ENCODE peak calls at places on chromosomes 3 and 15, in five cellular contexts. One of them, this sample, is unnamed.

GRCh38 chr3:52892625-52893311 is 4.6 kb downstream of the STIMATE start:
- DNase-seq in MM.1S: peak
- DNase-seq in OCI-LY7: no peak
- DNase-seq in SK-N-SH: no peak
- DNase-seq in HCT116: no peak
- DNase-seq in this sample: no peak

GRCh38 chr15:58475573-58476524 is 44.1 kb downstream of the LIPC start:
- DNase-seq in MM.1S: no peak
- DNase-seq in OCI-LY7: peak
- DNase-seq in SK-N-SH: no peak
- DNase-seq in HCT116: no peak
- DNase-seq in this sample: peak

GRCh38 chr3:176514297-176514696 is 683.0 kb downstream of the TBL1XR1 start:
- DNase-seq in MM.1S: peak
- DNase-seq in OCI-LY7: peak
- DNase-seq in SK-N-SH: no peak
- DNase-seq in HCT116: peak
- DNase-seq in this sample: peak

GRCh38 chr15:72034351-72034750 is 83.6 kb downstream of the MYO9A start:
- DNase-seq in MM.1S: no peak
- DNase-seq in OCI-LY7: no peak
- DNase-seq in SK-N-SH: no peak
- DNase-seq in HCT116: no peak
- DNase-seq in this sample: no peak

GRCh38 chr15:63421433-63421832 is 39.8 kb upstream of the CA12 start:
- DNase-seq in MM.1S: no peak
- DNase-seq in OCI-LY7: no peak
- DNase-seq in SK-N-SH: no peak
- DNase-seq in HCT116: no peak
- DNase-seq in this sample: no peak

GRCh38 chr3:66723231-66723630 is 222.4 kb upstream of the LRIG1 start:
- DNase-seq in MM.1S: no peak
- DNase-seq in OCI-LY7: no peak
- DNase-seq in SK-N-SH: no peak
- DNase-seq in HCT116: no peak
- DNase-seq in this sample: no peak

GRCh38 chr3:184582583-184582982 is 21.0 kb downstream of the EPHB3 start:
- DNase-seq in MM.1S: no peak
- DNase-seq in OCI-LY7: no peak
- DNase-seq in SK-N-SH: no peak
- DNase-seq in HCT116: no peak
- DNase-seq in this sample: peak

GRCh38 chr3:25474000-25474399 is 45.9 kb downstream of the RARB start:
- DNase-seq in MM.1S: no peak
- DNase-seq in OCI-LY7: no peak
- DNase-seq in SK-N-SH: no peak
- DNase-seq in HCT116: no peak
- DNase-seq in this sample: no peak

GRCh38 chr15:80179025-80179759 is 26.4 kb downstream of the FAH start:
- DNase-seq in MM.1S: no peak
- DNase-seq in OCI-LY7: no peak
- DNase-seq in SK-N-SH: no peak
- DNase-seq in HCT116: no peak
- DNase-seq in this sample: no peak

GRCh38 chr3:158261371-158261991 is 151.6 kb downstream of the RSRC1 start:
- DNase-seq in MM.1S: no peak
- DNase-seq in OCI-LY7: no peak
- DNase-seq in SK-N-SH: no peak
- DNase-seq in HCT116: no peak
- DNase-seq in this sample: peak

GRCh38 chr3:174255454-174255853 is 603.7 kb upstream of the NAALADL2 start:
- DNase-seq in MM.1S: no peak
- DNase-seq in OCI-LY7: no peak
- DNase-seq in SK-N-SH: no peak
- DNase-seq in HCT116: no peak
- DNase-seq in this sample: no peak

GRCh38 chr15:53569756-53570480 is 189.5 kb downstream of the WDR72 start:
- DNase-seq in MM.1S: no peak
- DNase-seq in OCI-LY7: no peak
- DNase-seq in SK-N-SH: no peak
- DNase-seq in HCT116: no peak
- DNase-seq in this sample: no peak

GRCh38 chr15:74778599-74778970 is 3.3 kb upstream of the CSK start:
- DNase-seq in MM.1S: no peak
- DNase-seq in OCI-LY7: no peak
- DNase-seq in SK-N-SH: no peak
- DNase-seq in HCT116: no peak
- DNase-seq in this sample: no peak

GRCh38 chr3:18098960-18099587 is 326.1 kb downstream of the SATB1 start:
- DNase-seq in MM.1S: no peak
- DNase-seq in OCI-LY7: no peak
- DNase-seq in SK-N-SH: no peak
- DNase-seq in HCT116: peak
- DNase-seq in this sample: no peak

GRCh38 chr15:100350434-100351226 is 8.9 kb upstream of the ADAMTS17 start:
- DNase-seq in MM.1S: peak
- DNase-seq in OCI-LY7: no peak
- DNase-seq in SK-N-SH: no peak
- DNase-seq in HCT116: no peak
- DNase-seq in this sample: no peak

GRCh38 chr3:143150979-143151726 is 31.6 kb downstream of the CHST2 start:
- DNase-seq in MM.1S: no peak
- DNase-seq in OCI-LY7: no peak
- DNase-seq in SK-N-SH: no peak
- DNase-seq in HCT116: no peak
- DNase-seq in this sample: no peak

GRCh38 chr3:157333551-157333991 is 103.1 kb upstream of the PTX3 start:
- DNase-seq in MM.1S: no peak
- DNase-seq in OCI-LY7: no peak
- DNase-seq in SK-N-SH: no peak
- DNase-seq in HCT116: no peak
- DNase-seq in this sample: no peak

GRCh38 chr3:193788189-193788946 is 195.4 kb downstream of the OPA1 start:
- DNase-seq in MM.1S: peak
- DNase-seq in OCI-LY7: peak
- DNase-seq in SK-N-SH: peak
- DNase-seq in HCT116: peak
- DNase-seq in this sample: peak

GRCh38 chr3:197224034-197224444 is 74.4 kb downstream of the DLG1 start:
- DNase-seq in MM.1S: peak
- DNase-seq in OCI-LY7: peak
- DNase-seq in SK-N-SH: peak
- DNase-seq in HCT116: peak
- DNase-seq in this sample: peak

GRCh38 chr15:59371458-59372351 is 966 bp downstream of the MYO1E start:
- DNase-seq in MM.1S: no peak
- DNase-seq in OCI-LY7: no peak
- DNase-seq in SK-N-SH: peak
- DNase-seq in HCT116: no peak
- DNase-seq in this sample: peak

GRCh38 chr3:56783644-56784451 is 17.9 kb downstream of the ARHGEF3 start:
- DNase-seq in MM.1S: peak
- DNase-seq in OCI-LY7: peak
- DNase-seq in SK-N-SH: no peak
- DNase-seq in HCT116: no peak
- DNase-seq in this sample: no peak

GRCh38 chr15:45027220-45027619 is 4.2 kb downstream of the SORD start:
- DNase-seq in MM.1S: no peak
- DNase-seq in OCI-LY7: no peak
- DNase-seq in SK-N-SH: peak
- DNase-seq in HCT116: no peak
- DNase-seq in this sample: no peak

GRCh38 chr15:78102741-78103140 is 10.4 kb downstream of the SH2D7 start:
- DNase-seq in MM.1S: no peak
- DNase-seq in OCI-LY7: no peak
- DNase-seq in SK-N-SH: no peak
- DNase-seq in HCT116: no peak
- DNase-seq in this sample: no peak

GRCh38 chr3:17194116-17194515 is 309.4 kb downstream of the PLCL2 start:
- DNase-seq in MM.1S: no peak
- DNase-seq in OCI-LY7: no peak
- DNase-seq in SK-N-SH: no peak
- DNase-seq in HCT116: no peak
- DNase-seq in this sample: no peak

GRCh38 chr3:9887478-9887877 is 2.9 kb upstream of the JAGN1 start:
- DNase-seq in MM.1S: no peak
- DNase-seq in OCI-LY7: no peak
- DNase-seq in SK-N-SH: no peak
- DNase-seq in HCT116: no peak
- DNase-seq in this sample: no peak
- H2AFZ ChIP-seq in MM.1S: no peak
- H2AFZ ChIP-seq in OCI-LY7: no peak
- H2AFZ ChIP-seq in SK-N-SH: no peak
- H2AFZ ChIP-seq in HCT116: no peak
- H2AFZ ChIP-seq in this sample: no peak

GRCh38 chr3:124053871-124054270 is 61.9 kb upstream of the ROPN1 start:
- DNase-seq in MM.1S: peak
- DNase-seq in OCI-LY7: no peak
- DNase-seq in SK-N-SH: no peak
- DNase-seq in HCT116: no peak
- DNase-seq in this sample: no peak

GRCh38 chr3:124051636-124052035 is 59.7 kb upstream of the ROPN1 start:
- DNase-seq in MM.1S: no peak
- DNase-seq in OCI-LY7: no peak
- DNase-seq in SK-N-SH: no peak
- DNase-seq in HCT116: no peak
- DNase-seq in this sample: no peak

GRCh38 chr3:124044961-124045360 is 53.0 kb upstream of the ROPN1 start:
- DNase-seq in MM.1S: no peak
- DNase-seq in OCI-LY7: no peak
- DNase-seq in SK-N-SH: no peak
- DNase-seq in HCT116: no peak
- DNase-seq in this sample: no peak

GRCh38 chr3:124049203-124049748 is 57.4 kb upstream of the ROPN1 start:
- DNase-seq in MM.1S: no peak
- DNase-seq in OCI-LY7: no peak
- DNase-seq in SK-N-SH: no peak
- DNase-seq in HCT116: no peak
- DNase-seq in this sample: no peak
- H3K27ac ChIP-seq in MM.1S: no peak
- H3K27ac ChIP-seq in OCI-LY7: no peak
- H3K27ac ChIP-seq in SK-N-SH: no peak
- H3K27ac ChIP-seq in HCT116: no peak
- H3K27ac ChIP-seq in this sample: no peak

DNA sequence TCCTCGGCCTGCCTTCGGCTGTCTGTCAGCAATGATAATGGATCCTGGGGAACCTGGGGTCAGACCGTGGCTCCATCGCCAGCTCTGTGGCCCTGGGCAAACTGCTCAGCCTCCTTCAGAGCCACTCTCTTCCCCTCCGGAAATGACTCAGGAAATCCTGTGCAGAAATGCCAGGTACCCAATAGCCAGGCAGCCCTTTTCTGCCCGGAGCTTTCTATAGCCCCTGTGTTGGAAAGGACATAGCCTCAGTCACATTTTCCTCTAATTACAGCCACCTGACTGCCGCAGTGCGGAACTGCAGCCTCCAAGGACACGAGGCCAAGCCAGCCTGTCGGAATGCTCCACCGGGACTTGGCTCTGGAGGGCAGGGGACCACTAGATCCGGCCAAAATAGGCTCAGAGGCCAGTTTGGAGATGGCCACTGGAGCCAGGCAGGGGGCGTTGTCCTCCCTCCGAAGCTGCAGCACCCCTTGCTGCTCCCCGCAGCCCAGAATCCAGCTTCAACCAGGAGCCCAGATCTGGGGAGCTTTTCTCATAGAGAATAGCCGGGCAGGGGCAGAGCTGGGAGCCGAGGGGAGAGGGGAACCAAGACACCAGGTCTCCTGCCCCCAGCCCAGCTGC is 11.6 kb upstream of the ZXDC start:
- DNase-seq in MM.1S: peak
- DNase-seq in OCI-LY7: peak
- DNase-seq in SK-N-SH: no peak
- DNase-seq in HCT116: no peak
- DNase-seq in this sample: peak
- TF ChIP-seq EZH2phosphoT487 in MM.1S: no peak
- TF ChIP-seq EZH2phosphoT487 in OCI-LY7: no peak
- TF ChIP-seq EZH2phosphoT487 in SK-N-SH: no peak
- TF ChIP-seq EZH2phosphoT487 in HCT116: no peak
- TF ChIP-seq EZH2phosphoT487 in this sample: no peak

GRCh38 chr3:45783667-45784066 is 12.7 kb downstream of the SLC6A20 start:
- DNase-seq in MM.1S: no peak
- DNase-seq in OCI-LY7: no peak
- DNase-seq in SK-N-SH: no peak
- DNase-seq in HCT116: no peak
- DNase-seq in this sample: no peak
- H2AFZ ChIP-seq in MM.1S: no peak
- H2AFZ ChIP-seq in OCI-LY7: no peak
- H2AFZ ChIP-seq in SK-N-SH: no peak
- H2AFZ ChIP-seq in HCT116: no peak
- H2AFZ ChIP-seq in this sample: no peak

GRCh38 chr3:134368751-134369105 is 5.5 kb downstream of the AMOTL2 start:
- DNase-seq in MM.1S: no peak
- DNase-seq in OCI-LY7: no peak
- DNase-seq in SK-N-SH: no peak
- DNase-seq in HCT116: no peak
- DNase-seq in this sample: no peak
- H3K27ac ChIP-seq in MM.1S: no peak
- H3K27ac ChIP-seq in OCI-LY7: no peak
- H3K27ac ChIP-seq in SK-N-SH: peak
- H3K27ac ChIP-seq in HCT116: no peak
- H3K27ac ChIP-seq in this sample: no peak

GRCh38 chr3:78201066-78201465 is 1161.2 kb downstream of the ROBO2 start:
- DNase-seq in MM.1S: no peak
- DNase-seq in OCI-LY7: no peak
- DNase-seq in SK-N-SH: no peak
- DNase-seq in HCT116: no peak
- DNase-seq in this sample: no peak
- TF ChIP-seq EZH2phosphoT487 in MM.1S: no peak
- TF ChIP-seq EZH2phosphoT487 in OCI-LY7: no peak
- TF ChIP-seq EZH2phosphoT487 in SK-N-SH: no peak
- TF ChIP-seq EZH2phosphoT487 in HCT116: no peak
- TF ChIP-seq EZH2phosphoT487 in this sample: no peak

DNA sequence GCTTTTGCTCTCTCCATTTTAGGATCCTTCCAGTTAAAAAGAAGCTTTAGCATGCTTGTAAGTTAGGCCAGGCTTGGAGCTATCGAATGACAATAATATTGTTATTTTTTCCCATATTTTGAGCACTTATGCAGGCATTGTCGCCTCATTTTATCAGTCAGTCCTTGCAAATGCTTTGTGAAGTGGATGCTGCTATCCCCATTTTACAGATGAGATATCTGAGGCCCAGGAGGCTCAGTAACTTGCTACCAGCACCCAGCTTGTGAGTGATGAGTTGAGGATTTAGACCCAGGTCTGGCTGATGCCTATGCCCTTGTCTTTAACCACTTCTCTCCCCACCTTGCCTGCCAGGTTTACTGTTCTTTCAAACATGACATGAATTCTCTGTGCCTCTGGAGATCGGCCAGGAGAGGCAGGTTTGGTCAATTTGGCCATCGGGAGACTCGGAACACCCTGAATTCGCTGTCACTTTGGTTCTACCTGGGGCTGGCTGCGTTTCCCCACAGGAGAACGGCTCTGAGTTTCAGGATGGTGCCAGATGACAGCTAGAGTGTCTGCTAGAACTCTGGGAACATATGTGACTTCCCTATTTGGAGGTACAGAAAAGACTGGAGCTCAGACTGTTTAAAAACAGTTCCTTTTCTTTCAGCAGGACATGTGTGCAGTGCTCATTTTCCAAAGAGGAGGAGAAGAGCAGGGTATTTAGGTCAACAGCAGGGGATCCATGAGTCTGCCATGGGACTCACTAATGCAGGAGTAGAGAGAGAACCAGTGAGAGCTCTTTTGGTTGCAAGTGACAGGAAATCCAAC is 25.4 kb upstream of the ZNF710 start:
- DNase-seq in MM.1S: no peak
- DNase-seq in OCI-LY7: no peak
- DNase-seq in SK-N-SH: no peak
- DNase-seq in HCT116: no peak
- DNase-seq in this sample: no peak
- H2AFZ ChIP-seq in MM.1S: no peak
- H2AFZ ChIP-seq in OCI-LY7: peak
- H2AFZ ChIP-seq in SK-N-SH: no peak
- H2AFZ ChIP-seq in HCT116: no peak
- H2AFZ ChIP-seq in this sample: no peak